ENCODE peak calls at places on chromosomes 3 and 15, in nine cellular contexts. H is left ventricle myocardium inferior; S is effector memory CD8-positive, alpha-beta T cell; T is stimulated activated CD4-positive, alpha-beta T cell treated with anti-CD3 and anti-CD28 coated beads, Interleukin-4, amount 100 ng/mL, for 24 hours; B is osteocyte; Z is NB4; E is Right ventricle myocardium superior; K is left cardiac atrium; P is fibroblast of lung. D is an unnamed sample.

GRCh38 chr3:4493931-4494806 is 1.0 kb downstream of the ITPR1 start:
- DNase-seq in H (peak; percentile 20), S (no peak), T (peak; percentile 20), B (no peak), Z (peak; percentile 55), E (peak; percentile 43), K (peak; percentile 33), P (peak; percentile 40), D (peak; percentile 31)

GRCh38 chr3:142962520-142963265 is 781 bp downstream of the PAQR9 start:
- DNase-seq in H (no peak), S (no peak), T (no peak), B (no peak), Z (peak; percentile 15), E (peak; percentile 42), K (no peak), P (no peak), D (no peak)

GRCh38 chr15:66815322-66815721 is 113.3 kb downstream of the SMAD6 start:
- DNase-seq in H (no peak), S (no peak), T (no peak), B (no peak), Z (peak; percentile 19), E (no peak), K (no peak), P (peak; percentile 93), D (peak; percentile 65)

GRCh38 chr3:194397757-194398312 is 1.2 kb downstream of the GP5 start:
- DNase-seq in H (no peak), S (peak; percentile 12), T (no peak), B (no peak), Z (peak; percentile 36), E (no peak), K (peak; percentile 40), P (peak; percentile 8), D (no peak)

GRCh38 chr3:27591811-27592210 is 107.6 kb upstream of the SLC4A7 start:
- DNase-seq in H (no peak), S (no peak), T (peak; percentile 23), B (no peak), Z (no peak), E (no peak), K (no peak), P (no peak), D (no peak)

GRCh38 chr3:151330899-151331298 is 1.6 kb upstream of the P2RY13 start:
- DNase-seq in H (no peak), S (no peak), T (no peak), B (no peak), Z (peak; percentile 41), E (no peak), K (no peak), P (peak; percentile 62), D (no peak)

GRCh38 chr3:21919383-21919782 is 168.4 kb upstream of the ZNF385D start:
- DNase-seq in H (no peak), S (no peak), T (no peak), B (no peak), Z (no peak), E (no peak), K (no peak), P (no peak), D (no peak)

GRCh38 chr15:40858706-40859105 is 14.9 kb downstream of the SPINT1 start:
- DNase-seq in H (no peak), S (no peak), T (no peak), B (no peak), Z (no peak), E (no peak), K (no peak), P (no peak), D (no peak)

GRCh38 chr3:17091895-17092294 is 207.1 kb downstream of the PLCL2 start:
- DNase-seq in H (no peak), S (no peak), T (no peak), B (no peak), Z (no peak), E (no peak), K (no peak), P (peak; percentile 4), D (no peak)

GRCh38 chr3:173584834-173585831 is 187.6 kb downstream of the NLGN1 start:
- DNase-seq in H (peak; percentile 25), S (no peak), T (no peak), B (no peak), Z (no peak), E (peak; percentile 45), K (peak; percentile 34), P (peak; percentile 60), D (peak; percentile 22)

GRCh38 chr3:15333099-15333956 is 942 bp upstream of the SH3BP5 start:
- DNase-seq in H (no peak), S (no peak), T (no peak), B (no peak), Z (no peak), E (no peak), K (no peak), P (no peak), D (no peak)

GRCh38 chr3:57796261-57796660 is 40.2 kb downstream of the SLMAP start:
- DNase-seq in H (no peak), S (no peak), T (no peak), B (no peak), Z (no peak), E (no peak), K (no peak), P (no peak), D (no peak)

GRCh38 chr3:51337666-51338065 is 47.4 kb upstream of the MANF start:
- DNase-seq in H (no peak), S (no peak), T (no peak), B (no peak), Z (no peak), E (no peak), K (no peak), P (no peak), D (no peak)

GRCh38 chr15:64699767-64700388 is 75.5 kb downstream of the RBPMS2 start:
- DNase-seq in H (peak; percentile 42), S (no peak), T (no peak), B (no peak), Z (no peak), E (peak; percentile 70), K (peak; percentile 62), P (peak; percentile 50), D (peak; percentile 35)

GRCh38 chr3:38226273-38226672 is 39.3 kb upstream of the SLC22A13 start:
- DNase-seq in H (no peak), S (no peak), T (no peak), B (no peak), Z (no peak), E (no peak), K (no peak), P (no peak), D (no peak)

GRCh38 chr15:45640610-45641009 is 5.8 kb downstream of the SQOR start:
- DNase-seq in H (no peak), S (no peak), T (no peak), B (no peak), Z (no peak), E (no peak), K (no peak), P (peak; percentile 62), D (peak; percentile 66)

GRCh38 chr3:172070269-172070668 is 30.9 kb downstream of the FNDC3B start:
- DNase-seq in H (no peak), S (no peak), T (no peak), B (no peak), Z (no peak), E (no peak), K (no peak), P (no peak), D (no peak)

GRCh38 chr3:78765671-78766485 is 1001.9 kb downstream of the ROBO1 start:
- DNase-seq in H (no peak), S (no peak), T (no peak), B (no peak), Z (no peak), E (no peak), K (no peak), P (peak; percentile 25), D (no peak)

GRCh38 chr15:71194286-71194685 is 79.0 kb downstream of the THSD4 start:
- DNase-seq in H (no peak), S (no peak), T (no peak), B (peak; percentile 51), Z (no peak), E (no peak), K (no peak), P (no peak), D (no peak)

GRCh38 chr3:168881804-168882203 is 781.7 kb downstream of the MECOM start:
- DNase-seq in H (no peak), S (no peak), T (no peak), B (no peak), Z (no peak), E (no peak), K (no peak), P (no peak), D (no peak)

GRCh38 chr15:89486726-89487050 is 9.7 kb downstream of the RHCG start:
- DNase-seq in H (no peak), S (no peak), T (peak; percentile 24), B (no peak), Z (peak; percentile 29), E (no peak), K (no peak), P (no peak), D (no peak)

GRCh38 chr3:71718069-71718468 is 7.1 kb downstream of the EIF4E3 start:
- DNase-seq in H (no peak), S (peak; percentile 39), T (no peak), B (no peak), Z (no peak), E (no peak), K (no peak), P (no peak), D (no peak)

GRCh38 chr3:152402698-152403456 is 134.1 kb downstream of the MBNL1 start:
- DNase-seq in H (no peak), S (no peak), T (no peak), B (no peak), Z (peak; percentile 27), E (no peak), K (no peak), P (no peak), D (no peak)

GRCh38 chr15:90266061-90266431 is 574 bp downstream of the NGRN start:
- DNase-seq in H (no peak), S (no peak), T (peak; percentile 46), B (no peak), Z (peak; percentile 57), E (peak; percentile 58), K (peak; percentile 62), P (peak; percentile 21), D (peak; percentile 51)

GRCh38 chr3:38126121-38126892 is 10.6 kb downstream of the ACAA1 start:
- DNase-seq in H (no peak), S (no peak), T (no peak), B (peak; percentile 69), Z (no peak), E (no peak), K (no peak), P (no peak), D (no peak)

GRCh38 chr15:38535451-38536200 is 29.0 kb downstream of the RASGRP1 start:
- DNase-seq in H (no peak), S (no peak), T (no peak), B (no peak), Z (no peak), E (no peak), K (no peak), P (no peak), D (no peak)

GRCh38 chr3:12882336-12883310 is 41.3 kb upstream of the RPL32 start:
- DNase-seq in H (no peak), S (no peak), T (no peak), B (no peak), Z (no peak), E (no peak), K (no peak), P (no peak), D (no peak)

GRCh38 chr3:58015524-58015915 is 7.3 kb downstream of the FLNB start:
- DNase-seq in H (no peak), S (no peak), T (no peak), B (no peak), Z (no peak), E (no peak), K (no peak), P (no peak), D (no peak)

GRCh38 chr3:13025090-13025489 is 48.1 kb downstream of the IQSEC1 start:
- DNase-seq in H (peak; percentile 37), S (no peak), T (no peak), B (no peak), Z (peak; percentile 61), E (peak; percentile 72), K (peak; percentile 69), P (peak; percentile 61), D (peak; percentile 84)

GRCh38 chr15:34994925-34995324 is 6.8 kb upstream of the ZNF770 start:
- DNase-seq in H (no peak), S (no peak), T (no peak), B (no peak), Z (no peak), E (no peak), K (no peak), P (no peak), D (no peak)

GRCh38 chr3:89474333-89475130 is 367.1 kb downstream of the EPHA3 start:
- DNase-seq in H (no peak), S (no peak), T (no peak), B (no peak), Z (no peak), E (no peak), K (no peak), P (peak; percentile 32), D (no peak)